ENCODE peak calls at places on chromosomes 6 and 20, in four cellular contexts. One of them, this sample, is unnamed.

GRCh38 chr20:61628901-61629300 is 376.8 kb downstream of the CDH4 start:
- DNase-seq in A549: no peak
- DNase-seq in fibroblast of pulmonary artery: no peak
- DNase-seq in adrenal gland: no peak
- DNase-seq in this sample: no peak

GRCh38 chr6:117494694-117495318 is 12.3 kb downstream of the DCBLD1 start:
- DNase-seq in A549: peak
- DNase-seq in fibroblast of pulmonary artery: peak
- DNase-seq in adrenal gland: no peak
- DNase-seq in this sample: no peak

GRCh38 chr6:56838965-56839364 is 115.9 kb upstream of the BEND6 start:
- DNase-seq in A549: no peak
- DNase-seq in fibroblast of pulmonary artery: no peak
- DNase-seq in adrenal gland: no peak
- DNase-seq in this sample: no peak

GRCh38 chr6:135743476-135743875 is 108.0 kb upstream of the PDE7B start:
- DNase-seq in A549: no peak
- DNase-seq in fibroblast of pulmonary artery: no peak
- DNase-seq in adrenal gland: no peak
- DNase-seq in this sample: no peak

GRCh38 chr6:63573899-63574553 is 1.7 kb downstream of the LOC128125822 start:
- DNase-seq in A549: peak
- DNase-seq in fibroblast of pulmonary artery: peak
- DNase-seq in adrenal gland: peak
- DNase-seq in this sample: peak

GRCh38 chr20:24106155-24106800 is 117.7 kb upstream of the GGTLC1 start:
- DNase-seq in A549: no peak
- DNase-seq in fibroblast of pulmonary artery: no peak
- DNase-seq in adrenal gland: no peak
- DNase-seq in this sample: no peak

GRCh38 chr6:5517781-5518180 is 256.5 kb downstream of the FARS2 start:
- DNase-seq in A549: no peak
- DNase-seq in fibroblast of pulmonary artery: no peak
- DNase-seq in adrenal gland: no peak
- DNase-seq in this sample: no peak

GRCh38 chr20:44188752-44189151 is 1.8 kb upstream of the JPH2 start:
- DNase-seq in A549: no peak
- DNase-seq in fibroblast of pulmonary artery: no peak
- DNase-seq in adrenal gland: no peak
- DNase-seq in this sample: no peak

GRCh38 chr20:58552366-58552934 is 37.3 kb upstream of the APCDD1L start:
- DNase-seq in A549: no peak
- DNase-seq in fibroblast of pulmonary artery: no peak
- DNase-seq in adrenal gland: no peak
- DNase-seq in this sample: no peak

GRCh38 chr20:49405062-49405683 is 77.3 kb downstream of the KCNB1 start:
- DNase-seq in A549: no peak
- DNase-seq in fibroblast of pulmonary artery: no peak
- DNase-seq in adrenal gland: no peak
- DNase-seq in this sample: no peak

GRCh38 chr6:34630040-34630439 is 66.5 kb downstream of the ILRUN start:
- DNase-seq in A549: peak
- DNase-seq in fibroblast of pulmonary artery: peak
- DNase-seq in adrenal gland: no peak
- DNase-seq in this sample: peak

GRCh38 chr6:148497256-148497655 is 154.6 kb downstream of the SASH1 start:
- DNase-seq in A549: no peak
- DNase-seq in fibroblast of pulmonary artery: peak
- DNase-seq in adrenal gland: no peak
- DNase-seq in this sample: peak

GRCh38 chr20:1900321-1900791 is 5.1 kb downstream of the SIRPA start:
- DNase-seq in A549: peak
- DNase-seq in fibroblast of pulmonary artery: peak
- DNase-seq in adrenal gland: peak
- DNase-seq in this sample: peak

GRCh38 chr6:28802417-28803336 is 121.1 kb downstream of the TRIM27 start:
- DNase-seq in A549: peak
- DNase-seq in fibroblast of pulmonary artery: no peak
- DNase-seq in adrenal gland: no peak
- DNase-seq in this sample: peak

GRCh38 chr6:112956696-112957525 is 609.8 kb downstream of the RFPL4B start:
- DNase-seq in A549: no peak
- DNase-seq in fibroblast of pulmonary artery: peak
- DNase-seq in adrenal gland: no peak
- DNase-seq in this sample: peak

GRCh38 chr6:12474167-12475140 is 184.3 kb downstream of the EDN1 start:
- DNase-seq in A549: no peak
- DNase-seq in fibroblast of pulmonary artery: no peak
- DNase-seq in adrenal gland: peak
- DNase-seq in this sample: peak

GRCh38 chr6:23180504-23181293 is 611.3 kb downstream of the HDGFL1 start:
- DNase-seq in A549: no peak
- DNase-seq in fibroblast of pulmonary artery: peak
- DNase-seq in adrenal gland: peak
- DNase-seq in this sample: peak

GRCh38 chr6:170584954-170585498 is 589 bp upstream of the PDCD2 start:
- DNase-seq in A549: no peak
- DNase-seq in fibroblast of pulmonary artery: no peak
- DNase-seq in adrenal gland: no peak
- DNase-seq in this sample: no peak

GRCh38 chr6:56808871-56809359 is 146.0 kb upstream of the BEND6 start:
- DNase-seq in A549: peak
- DNase-seq in fibroblast of pulmonary artery: no peak
- DNase-seq in adrenal gland: no peak
- DNase-seq in this sample: peak

GRCh38 chr6:83252717-83253116 is 59.6 kb downstream of the RWDD2A start:
- DNase-seq in A549: no peak
- DNase-seq in fibroblast of pulmonary artery: peak
- DNase-seq in adrenal gland: no peak
- DNase-seq in this sample: peak

GRCh38 chr20:56949318-56949717 is 317.1 kb downstream of the BMP7 start:
- DNase-seq in A549: peak
- DNase-seq in fibroblast of pulmonary artery: no peak
- DNase-seq in adrenal gland: no peak
- DNase-seq in this sample: no peak

GRCh38 chr20:51118216-51118615 is 95.3 kb upstream of the KCNG1 start:
- DNase-seq in A549: no peak
- DNase-seq in fibroblast of pulmonary artery: no peak
- DNase-seq in adrenal gland: no peak
- DNase-seq in this sample: no peak

GRCh38 chr20:56986476-56986875 is 280.0 kb downstream of the BMP7 start:
- DNase-seq in A549: no peak
- DNase-seq in fibroblast of pulmonary artery: no peak
- DNase-seq in adrenal gland: no peak
- DNase-seq in this sample: no peak

GRCh38 chr6:105459049-105459448 is 56.2 kb upstream of the PREP start:
- DNase-seq in A549: no peak
- DNase-seq in fibroblast of pulmonary artery: no peak
- DNase-seq in adrenal gland: no peak
- DNase-seq in this sample: no peak

GRCh38 chr20:59643616-59644061 is 39.3 kb downstream of the PHACTR3 start:
- DNase-seq in A549: no peak
- DNase-seq in fibroblast of pulmonary artery: no peak
- DNase-seq in adrenal gland: no peak
- DNase-seq in this sample: no peak

GRCh38 chr6:132300323-132300949 is 100.8 kb downstream of the MOXD1 start:
- DNase-seq in A549: peak
- DNase-seq in fibroblast of pulmonary artery: peak
- DNase-seq in adrenal gland: peak
- DNase-seq in this sample: peak

GRCh38 chr6:133767571-133767970 is 121.3 kb upstream of the TCF21 start:
- DNase-seq in A549: no peak
- DNase-seq in fibroblast of pulmonary artery: no peak
- DNase-seq in adrenal gland: no peak
- DNase-seq in this sample: no peak

GRCh38 chr20:51757226-51757625 is 11.0 kb downstream of the ATP9A start:
- DNase-seq in A549: no peak
- DNase-seq in fibroblast of pulmonary artery: no peak
- DNase-seq in adrenal gland: peak
- DNase-seq in this sample: no peak

GRCh38 chr6:4610256-4610655 is 165.9 kb upstream of the CDYL start:
- DNase-seq in A549: no peak
- DNase-seq in fibroblast of pulmonary artery: peak
- DNase-seq in adrenal gland: peak
- DNase-seq in this sample: peak

GRCh38 chr6:35601331-35602132 is 87.2 kb downstream of the FKBP5 start:
- DNase-seq in A549: peak
- DNase-seq in fibroblast of pulmonary artery: peak
- DNase-seq in adrenal gland: peak
- DNase-seq in this sample: peak

GRCh38 chr6:97726378-97726777 is 443.4 kb upstream of the MMS22L start:
- DNase-seq in A549: peak
- DNase-seq in fibroblast of pulmonary artery: no peak
- DNase-seq in adrenal gland: no peak
- DNase-seq in this sample: peak

GRCh38 chr6:121222656-121223055 is 111.6 kb downstream of the TBC1D32 start:
- DNase-seq in A549: peak
- DNase-seq in fibroblast of pulmonary artery: peak
- DNase-seq in adrenal gland: no peak
- DNase-seq in this sample: peak

GRCh38 chr6:1190361-1190760 is 121.5 kb upstream of the FOXQ1 start:
- DNase-seq in A549: peak
- DNase-seq in fibroblast of pulmonary artery: peak
- DNase-seq in adrenal gland: no peak
- DNase-seq in this sample: peak

GRCh38 chr6:54516331-54516730 is 208.1 kb downstream of the TINAG start:
- DNase-seq in A549: no peak
- DNase-seq in fibroblast of pulmonary artery: no peak
- DNase-seq in adrenal gland: no peak
- DNase-seq in this sample: no peak

GRCh38 chr6:55670850-55671413 is 91.9 kb upstream of the HMGCLL1 start:
- DNase-seq in A549: no peak
- DNase-seq in fibroblast of pulmonary artery: no peak
- DNase-seq in adrenal gland: no peak
- DNase-seq in this sample: no peak

GRCh38 chr6:46799657-46800056 is 6.5 kb downstream of the MEP1A start:
- DNase-seq in A549: no peak
- DNase-seq in fibroblast of pulmonary artery: no peak
- DNase-seq in adrenal gland: no peak
- DNase-seq in this sample: no peak

GRCh38 chr6:104601756-104602155 is 258.0 kb downstream of the HACE1 start:
- DNase-seq in A549: no peak
- DNase-seq in fibroblast of pulmonary artery: no peak
- DNase-seq in adrenal gland: no peak
- DNase-seq in this sample: peak

GRCh38 chr20:42093542-42094440 is 475.6 kb upstream of the CHD6 start:
- DNase-seq in A549: no peak
- DNase-seq in fibroblast of pulmonary artery: no peak
- DNase-seq in adrenal gland: no peak
- DNase-seq in this sample: no peak

GRCh38 chr6:45486739-45487138 is 109.0 kb upstream of the SUPT3H start:
- DNase-seq in A549: no peak
- DNase-seq in fibroblast of pulmonary artery: no peak
- DNase-seq in adrenal gland: no peak
- DNase-seq in this sample: no peak

GRCh38 chr6:155587817-155588216 is 132.2 kb upstream of the NOX3 start:
- DNase-seq in A549: no peak
- DNase-seq in fibroblast of pulmonary artery: no peak
- DNase-seq in adrenal gland: no peak
- DNase-seq in this sample: no peak

GRCh38 chr20:52975024-52975732 is 3.0 kb downstream of the TSHZ2 start:
- DNase-seq in A549: no peak
- DNase-seq in fibroblast of pulmonary artery: peak
- DNase-seq in adrenal gland: peak
- DNase-seq in this sample: no peak
- H3K4me3 ChIP-seq in A549: no peak
- H3K4me3 ChIP-seq in fibroblast of pulmonary artery: peak
- H3K4me3 ChIP-seq in adrenal gland: no peak
- H3K4me3 ChIP-seq in this sample: peak

DNA sequence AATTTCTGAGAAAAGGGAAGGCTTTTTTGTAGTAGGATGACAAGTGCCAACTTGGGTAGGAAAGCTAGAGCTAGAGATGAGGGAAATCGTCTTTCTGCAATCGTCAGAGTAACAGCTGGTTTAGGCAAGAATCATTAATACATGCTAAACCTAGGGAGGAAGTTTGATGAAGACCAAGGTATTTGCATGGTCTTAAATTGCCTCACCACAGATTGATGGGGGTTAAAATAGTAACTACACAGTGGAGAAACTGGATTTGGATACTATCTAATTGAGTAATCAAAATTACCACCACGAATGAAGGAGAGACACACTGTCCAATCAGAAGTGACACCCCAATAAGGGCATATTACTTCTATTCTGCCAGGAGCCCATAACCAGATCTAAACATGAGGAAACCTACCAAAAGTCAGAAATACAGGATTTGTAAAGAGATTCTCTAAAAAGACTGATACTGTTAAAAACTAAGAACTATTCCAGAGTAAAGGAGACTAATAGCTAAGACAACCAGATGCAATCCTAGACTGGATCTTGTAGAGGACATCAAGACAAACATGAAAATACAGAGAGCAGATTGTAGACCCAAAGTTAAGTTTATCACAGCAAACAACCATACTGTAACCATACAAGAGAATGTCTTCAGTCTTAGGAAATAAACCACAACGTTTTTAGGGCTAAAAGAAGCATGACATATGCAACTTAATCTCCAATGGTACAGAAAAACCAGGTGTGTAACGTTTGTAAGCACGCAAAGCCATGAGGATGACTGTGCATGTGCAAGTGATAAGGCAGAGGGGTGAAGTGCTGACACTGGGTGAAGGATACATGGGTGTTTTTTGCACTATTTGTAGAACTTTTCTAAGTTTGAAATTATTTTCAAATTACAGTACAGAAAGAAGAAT is 21.8 kb downstream of the SNX5 start:
- DNase-seq in A549: no peak
- DNase-seq in fibroblast of pulmonary artery: no peak
- DNase-seq in adrenal gland: no peak
- DNase-seq in this sample: no peak
- TF ChIP-seq CTCF in A549: no peak
- TF ChIP-seq CTCF in fibroblast of pulmonary artery: no peak
- TF ChIP-seq CTCF in adrenal gland: no peak
- TF ChIP-seq CTCF in this sample: no peak

GRCh38 chr20:45253260-45253659 is 1.1 kb downstream of the SLPI start:
- DNase-seq in A549: no peak
- DNase-seq in fibroblast of pulmonary artery: no peak
- DNase-seq in adrenal gland: no peak
- DNase-seq in this sample: no peak
- H3K4me3 ChIP-seq in A549: no peak
- H3K4me3 ChIP-seq in fibroblast of pulmonary artery: no peak
- H3K4me3 ChIP-seq in adrenal gland: no peak
- H3K4me3 ChIP-seq in this sample: no peak

DNA sequence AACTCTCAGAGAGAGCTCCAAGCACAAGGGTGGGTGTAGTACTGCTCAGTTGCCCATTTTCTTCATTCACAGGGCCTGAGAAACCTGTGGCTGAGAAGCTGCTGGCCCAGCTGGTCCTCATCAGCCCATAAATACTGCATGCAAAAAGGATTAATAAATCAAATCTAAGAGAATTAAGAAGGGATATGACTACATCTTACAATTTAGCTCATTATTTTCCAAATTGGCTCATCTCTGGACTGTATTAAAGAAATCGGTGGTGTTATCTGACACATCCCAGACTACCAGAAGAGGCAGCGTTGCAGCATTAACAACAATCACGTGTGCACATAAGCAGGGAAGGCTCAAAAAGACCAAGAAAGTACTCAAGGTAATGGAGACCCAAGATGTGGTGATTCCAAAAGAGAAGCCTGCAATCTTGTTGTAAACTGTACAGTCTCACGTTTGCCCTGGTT is 90.7 kb downstream of the CD24 start:
- DNase-seq in A549: peak
- DNase-seq in fibroblast of pulmonary artery: no peak
- DNase-seq in adrenal gland: no peak
- DNase-seq in this sample: no peak
- TF ChIP-seq CTCF in A549: no peak
- TF ChIP-seq CTCF in fibroblast of pulmonary artery: no peak
- TF ChIP-seq CTCF in adrenal gland: no peak
- TF ChIP-seq CTCF in this sample: no peak

This sample was measured in AG10803.